ENCODE peak calls at places on chromosomes 6 and 20, in ten cellular contexts. One of them, this sample, is unnamed.
A peak's percentile ranks its signal among the peaks of the same experiment; 100 is the strongest.

GRCh38 chr20:61937146-61937962 is 128.3 kb downstream of the TAF4 start:
- DNase-seq in EH: no peak
- DNase-seq in GM12865: no peak
- DNase-seq in activated T-cell treated with anti-CD3 and anti-CD28 coated beads for 24 hours: no peak
- DNase-seq in ACHN: no peak
- DNase-seq in activated CD4-positive, alpha-beta memory T cell treated with anti-CD3 and anti-CD28 coated beads, Interleukin-2, amount 10 ng/mL, durations not matched to agents 7 days and 5 days: no peak
- DNase-seq in adrenal gland: no peak
- DNase-seq in NT2/D1: no peak
- DNase-seq in iPS-NIHi11: no peak
- DNase-seq in AG09309: no peak
- DNase-seq in this sample: no peak

GRCh38 chr6:29981211-29981812 is 39.0 kb downstream of the HLA-A start:
- DNase-seq in iPS-NIHi11: no peak
- DNase-seq in EH: no peak
- DNase-seq in NT2/D1: no peak
- DNase-seq in ACHN: no peak
- DNase-seq in adrenal gland: no peak
- DNase-seq in activated T-cell treated with anti-CD3 and anti-CD28 coated beads for 24 hours: no peak
- DNase-seq in GM12865: no peak
- DNase-seq in AG09309: no peak
- DNase-seq in activated CD4-positive, alpha-beta memory T cell treated with anti-CD3 and anti-CD28 coated beads, Interleukin-2, amount 10 ng/mL, durations not matched to agents 7 days and 5 days: no peak
- DNase-seq in this sample: no peak

GRCh38 chr6:90296346-90297123 is at the start of gene BACH2:
- DNase-seq in EH: peak; percentile 77
- DNase-seq in AG09309: no peak
- DNase-seq in NT2/D1: peak; percentile 81
- DNase-seq in adrenal gland: peak; percentile 84
- DNase-seq in iPS-NIHi11: peak; percentile 86
- DNase-seq in activated CD4-positive, alpha-beta memory T cell treated with anti-CD3 and anti-CD28 coated beads, Interleukin-2, amount 10 ng/mL, durations not matched to agents 7 days and 5 days: peak; percentile 95
- DNase-seq in ACHN: peak; percentile 70
- DNase-seq in activated T-cell treated with anti-CD3 and anti-CD28 coated beads for 24 hours: peak; percentile 93
- DNase-seq in GM12865: peak; percentile 81
- DNase-seq in this sample: peak; percentile 97

GRCh38 chr6:90463359-90463758 is 123.5 kb downstream of the MAP3K7 start:
- DNase-seq in EH: no peak
- DNase-seq in iPS-NIHi11: no peak
- DNase-seq in activated T-cell treated with anti-CD3 and anti-CD28 coated beads for 24 hours: no peak
- DNase-seq in ACHN: no peak
- DNase-seq in NT2/D1: no peak
- DNase-seq in GM12865: peak; percentile 45
- DNase-seq in activated CD4-positive, alpha-beta memory T cell treated with anti-CD3 and anti-CD28 coated beads, Interleukin-2, amount 10 ng/mL, durations not matched to agents 7 days and 5 days: peak; percentile 69
- DNase-seq in AG09309: no peak
- DNase-seq in adrenal gland: no peak
- DNase-seq in this sample: peak; percentile 71

GRCh38 chr6:6649824-6650349 is 61.4 kb downstream of the LY86 start:
- DNase-seq in adrenal gland: no peak
- DNase-seq in activated CD4-positive, alpha-beta memory T cell treated with anti-CD3 and anti-CD28 coated beads, Interleukin-2, amount 10 ng/mL, durations not matched to agents 7 days and 5 days: no peak
- DNase-seq in ACHN: no peak
- DNase-seq in NT2/D1: no peak
- DNase-seq in GM12865: no peak
- DNase-seq in activated T-cell treated with anti-CD3 and anti-CD28 coated beads for 24 hours: no peak
- DNase-seq in iPS-NIHi11: no peak
- DNase-seq in EH: no peak
- DNase-seq in AG09309: no peak
- DNase-seq in this sample: no peak

GRCh38 chr6:54875539-54875938 is 29.0 kb downstream of the FAM83B start:
- DNase-seq in activated CD4-positive, alpha-beta memory T cell treated with anti-CD3 and anti-CD28 coated beads, Interleukin-2, amount 10 ng/mL, durations not matched to agents 7 days and 5 days: no peak
- DNase-seq in NT2/D1: no peak
- DNase-seq in ACHN: no peak
- DNase-seq in adrenal gland: no peak
- DNase-seq in activated T-cell treated with anti-CD3 and anti-CD28 coated beads for 24 hours: no peak
- DNase-seq in GM12865: no peak
- DNase-seq in EH: no peak
- DNase-seq in AG09309: no peak
- DNase-seq in iPS-NIHi11: no peak
- DNase-seq in this sample: no peak

GRCh38 chr6:109511832-109512231 is 28.8 kb upstream of the ZBTB24 start:
- DNase-seq in activated T-cell treated with anti-CD3 and anti-CD28 coated beads for 24 hours: no peak
- DNase-seq in ACHN: no peak
- DNase-seq in iPS-NIHi11: no peak
- DNase-seq in NT2/D1: no peak
- DNase-seq in activated CD4-positive, alpha-beta memory T cell treated with anti-CD3 and anti-CD28 coated beads, Interleukin-2, amount 10 ng/mL, durations not matched to agents 7 days and 5 days: no peak
- DNase-seq in GM12865: no peak
- DNase-seq in adrenal gland: no peak
- DNase-seq in AG09309: no peak
- DNase-seq in EH: peak; percentile 31
- DNase-seq in this sample: no peak

GRCh38 chr6:122014961-122015360 is 384.5 kb upstream of the HSF2 start:
- DNase-seq in EH: peak; percentile 80
- DNase-seq in activated T-cell treated with anti-CD3 and anti-CD28 coated beads for 24 hours: no peak
- DNase-seq in activated CD4-positive, alpha-beta memory T cell treated with anti-CD3 and anti-CD28 coated beads, Interleukin-2, amount 10 ng/mL, durations not matched to agents 7 days and 5 days: no peak
- DNase-seq in AG09309: peak; percentile 72
- DNase-seq in adrenal gland: no peak
- DNase-seq in NT2/D1: no peak
- DNase-seq in iPS-NIHi11: no peak
- DNase-seq in ACHN: no peak
- DNase-seq in GM12865: no peak
- DNase-seq in this sample: no peak

GRCh38 chr6:16432075-16433032 is 194.0 kb downstream of the GMPR start:
- DNase-seq in NT2/D1: no peak
- DNase-seq in AG09309: no peak
- DNase-seq in EH: peak; percentile 74
- DNase-seq in activated T-cell treated with anti-CD3 and anti-CD28 coated beads for 24 hours: no peak
- DNase-seq in iPS-NIHi11: no peak
- DNase-seq in adrenal gland: peak; percentile 38
- DNase-seq in ACHN: no peak
- DNase-seq in activated CD4-positive, alpha-beta memory T cell treated with anti-CD3 and anti-CD28 coated beads, Interleukin-2, amount 10 ng/mL, durations not matched to agents 7 days and 5 days: no peak
- DNase-seq in GM12865: peak; percentile 72
- DNase-seq in this sample: no peak

GRCh38 chr20:58634818-58635665 is 16.0 kb upstream of the STX16 start:
- DNase-seq in ACHN: no peak
- DNase-seq in adrenal gland: no peak
- DNase-seq in activated T-cell treated with anti-CD3 and anti-CD28 coated beads for 24 hours: peak; percentile 28
- DNase-seq in EH: peak; percentile 35
- DNase-seq in AG09309: no peak
- DNase-seq in NT2/D1: no peak
- DNase-seq in GM12865: no peak
- DNase-seq in iPS-NIHi11: no peak
- DNase-seq in activated CD4-positive, alpha-beta memory T cell treated with anti-CD3 and anti-CD28 coated beads, Interleukin-2, amount 10 ng/mL, durations not matched to agents 7 days and 5 days: no peak
- DNase-seq in this sample: no peak

GRCh38 chr6:132413501-132413805 is 12.2 kb upstream of the MOXD1 start:
- DNase-seq in iPS-NIHi11: no peak
- DNase-seq in activated CD4-positive, alpha-beta memory T cell treated with anti-CD3 and anti-CD28 coated beads, Interleukin-2, amount 10 ng/mL, durations not matched to agents 7 days and 5 days: no peak
- DNase-seq in EH: peak; percentile 35
- DNase-seq in ACHN: no peak
- DNase-seq in NT2/D1: no peak
- DNase-seq in activated T-cell treated with anti-CD3 and anti-CD28 coated beads for 24 hours: no peak
- DNase-seq in adrenal gland: no peak
- DNase-seq in GM12865: no peak
- DNase-seq in AG09309: no peak
- DNase-seq in this sample: no peak

GRCh38 chr6:130575971-130576370 is 210.2 kb downstream of the TMEM200A start:
- DNase-seq in NT2/D1: no peak
- DNase-seq in GM12865: peak; percentile 85
- DNase-seq in ACHN: no peak
- DNase-seq in activated T-cell treated with anti-CD3 and anti-CD28 coated beads for 24 hours: peak; percentile 13
- DNase-seq in iPS-NIHi11: no peak
- DNase-seq in adrenal gland: no peak
- DNase-seq in activated CD4-positive, alpha-beta memory T cell treated with anti-CD3 and anti-CD28 coated beads, Interleukin-2, amount 10 ng/mL, durations not matched to agents 7 days and 5 days: peak; percentile 86
- DNase-seq in AG09309: no peak
- DNase-seq in EH: no peak
- DNase-seq in this sample: peak; percentile 84

GRCh38 chr20:51732454-51732791 is 35.8 kb downstream of the ATP9A start:
- DNase-seq in AG09309: no peak
- DNase-seq in ACHN: no peak
- DNase-seq in EH: peak; percentile 65
- DNase-seq in GM12865: no peak
- DNase-seq in adrenal gland: no peak
- DNase-seq in activated T-cell treated with anti-CD3 and anti-CD28 coated beads for 24 hours: no peak
- DNase-seq in iPS-NIHi11: no peak
- DNase-seq in activated CD4-positive, alpha-beta memory T cell treated with anti-CD3 and anti-CD28 coated beads, Interleukin-2, amount 10 ng/mL, durations not matched to agents 7 days and 5 days: no peak
- DNase-seq in NT2/D1: no peak
- DNase-seq in this sample: no peak

GRCh38 chr6:155212106-155212505 is 51.7 kb upstream of the CLDN20 start:
- DNase-seq in activated T-cell treated with anti-CD3 and anti-CD28 coated beads for 24 hours: no peak
- DNase-seq in iPS-NIHi11: no peak
- DNase-seq in ACHN: no peak
- DNase-seq in EH: peak; percentile 38
- DNase-seq in activated CD4-positive, alpha-beta memory T cell treated with anti-CD3 and anti-CD28 coated beads, Interleukin-2, amount 10 ng/mL, durations not matched to agents 7 days and 5 days: no peak
- DNase-seq in NT2/D1: no peak
- DNase-seq in AG09309: no peak
- DNase-seq in GM12865: no peak
- DNase-seq in adrenal gland: no peak
- DNase-seq in this sample: no peak

GRCh38 chr6:73515204-73516101 is 5.4 kb downstream of the EEF1A1 start:
- DNase-seq in ACHN: peak; percentile 79
- DNase-seq in adrenal gland: peak; percentile 56
- DNase-seq in AG09309: peak; percentile 66
- DNase-seq in NT2/D1: no peak
- DNase-seq in iPS-NIHi11: no peak
- DNase-seq in EH: peak; percentile 87
- DNase-seq in activated CD4-positive, alpha-beta memory T cell treated with anti-CD3 and anti-CD28 coated beads, Interleukin-2, amount 10 ng/mL, durations not matched to agents 7 days and 5 days: peak; percentile 68
- DNase-seq in activated T-cell treated with anti-CD3 and anti-CD28 coated beads for 24 hours: no peak
- DNase-seq in GM12865: peak; percentile 83
- DNase-seq in this sample: peak; percentile 72

GRCh38 chr6:85458782-85459181 is 8.9 kb downstream of the NT5E start:
- DNase-seq in adrenal gland: no peak
- DNase-seq in iPS-NIHi11: peak; percentile 40
- DNase-seq in activated T-cell treated with anti-CD3 and anti-CD28 coated beads for 24 hours: no peak
- DNase-seq in NT2/D1: no peak
- DNase-seq in AG09309: no peak
- DNase-seq in activated CD4-positive, alpha-beta memory T cell treated with anti-CD3 and anti-CD28 coated beads, Interleukin-2, amount 10 ng/mL, durations not matched to agents 7 days and 5 days: no peak
- DNase-seq in ACHN: peak; percentile 24
- DNase-seq in EH: no peak
- DNase-seq in GM12865: no peak
- DNase-seq in this sample: no peak

GRCh38 chr20:24376523-24377085 is 92.8 kb upstream of the SYNDIG1 start:
- DNase-seq in EH: peak; percentile 51
- DNase-seq in NT2/D1: no peak
- DNase-seq in AG09309: no peak
- DNase-seq in ACHN: no peak
- DNase-seq in activated T-cell treated with anti-CD3 and anti-CD28 coated beads for 24 hours: no peak
- DNase-seq in iPS-NIHi11: no peak
- DNase-seq in activated CD4-positive, alpha-beta memory T cell treated with anti-CD3 and anti-CD28 coated beads, Interleukin-2, amount 10 ng/mL, durations not matched to agents 7 days and 5 days: no peak
- DNase-seq in GM12865: no peak
- DNase-seq in adrenal gland: no peak
- DNase-seq in this sample: no peak